ENCODE peak calls at places on chromosomes 13 and 19, in ten cellular contexts. B is tibial artery, H is fibroblast of lung, N is OCI-LY7, O is heart left ventricle, G is thoracic aorta, K is stomach, Y is esophagus squamous epithelium, U is spleen, I is Panc1. M is an unnamed sample. For H3K4me1, the result is how much of the 10 kb centered on the place peaks cover.

GRCh38 chr19:4662812-4663211 is 7.3 kb downstream of the MYDGF start:
- DNase-seq in N (no peak), I (no peak), Y (no peak), U (no peak), G (no peak), O (no peak), B (no peak), H (no peak), K (no peak), M (no peak)

GRCh38 chr13:39462456-39462855 is 140.5 kb downstream of the LHFPL6 start:
- DNase-seq in U (no peak), G (no peak), B (no peak), K (no peak), Y (no peak), N (no peak), O (no peak), I (no peak), H (no peak), M (no peak)

GRCh38 chr19:43503501-43504425 is 783 bp downstream of the PHLDB3 start:
- DNase-seq in U (peak), N (peak), Y (peak), O (peak), K (peak), I (peak), B (peak), G (peak), H (peak), M (peak)

GRCh38 chr19:4297901-4298771 is 4.1 kb downstream of the TMIGD2 start:
- DNase-seq in U (no peak), H (no peak), G (no peak), B (no peak), K (no peak), Y (no peak), N (no peak), O (no peak), I (no peak), M (no peak)

GRCh38 chr19:2653717-2654584 is 48.5 kb downstream of the GNG7 start:
- DNase-seq in H (no peak), G (no peak), I (no peak), N (no peak), U (no peak), Y (no peak), K (no peak), O (no peak), B (no peak), M (no peak)

GRCh38 chr13:50170447-50171037 is 155.3 kb downstream of the KCNRG start:
- DNase-seq in G (no peak), H (peak), I (no peak), O (no peak), N (no peak), B (no peak), Y (no peak), U (no peak), K (no peak), M (no peak)

GRCh38 chr13:39302855-39303254 is 264.6 kb downstream of the NHLRC3 start:
- DNase-seq in B (no peak), I (no peak), Y (no peak), N (no peak), G (no peak), K (no peak), H (no peak), O (no peak), U (no peak), M (no peak)

GRCh38 chr13:84609716-84610115 is 727.4 kb upstream of the SLITRK1 start:
- DNase-seq in N (no peak), U (no peak), I (no peak), H (peak), O (no peak), G (no peak), B (no peak), Y (no peak), K (no peak), M (no peak)

GRCh38 chr13:21237081-21237480 is 60.6 kb downstream of the MRPL57 start:
- DNase-seq in K (no peak), G (no peak), B (no peak), U (no peak), O (no peak), Y (no peak), I (no peak), N (no peak), H (no peak), M (no peak)

GRCh38 chr13:39565036-39565949 is 37.7 kb downstream of the LHFPL6 start:
- DNase-seq in B (no peak), G (no peak), Y (no peak), K (no peak), U (no peak), O (no peak), N (no peak), H (peak), I (peak), M (peak)

GRCh38 chr13:74768521-74769090 is 634.4 kb upstream of the KLF12 start:
- DNase-seq in G (no peak), I (no peak), Y (no peak), U (no peak), N (no peak), B (no peak), K (no peak), H (no peak), O (no peak), M (no peak)

GRCh38 chr13:75547917-75548316 is 1.7 kb upstream of the UCHL3 start:
- DNase-seq in N (no peak), K (no peak), G (no peak), H (no peak), U (no peak), O (no peak), Y (no peak), I (no peak), B (no peak), M (no peak)

GRCh38 chr19:7211191-7211988 is 82.8 kb downstream of the INSR start:
- DNase-seq in U (peak), B (peak), I (no peak), O (peak), N (no peak), H (no peak), K (peak), Y (no peak), G (no peak), M (no peak)

GRCh38 chr13:110018009-110018408 is 231.6 kb upstream of the IRS2 start:
- DNase-seq in N (no peak), Y (no peak), U (no peak), H (no peak), K (no peak), O (no peak), I (no peak), G (no peak), B (no peak), M (no peak)

GRCh38 chr19:40803857-40804782 is 5.1 kb downstream of the EGLN2 start:
- DNase-seq in Y (peak), B (no peak), U (peak), G (no peak), I (no peak), K (peak), H (no peak), N (peak), O (peak), M (no peak)

GRCh38 chr19:29528350-29528945 is 2.7 kb downstream of the VSTM2B start:
- DNase-seq in I (no peak), K (no peak), H (peak), U (peak), B (no peak), O (peak), Y (no peak), G (no peak), N (peak), M (no peak)

GRCh38 chr19:21604351-21604926 is 99.0 kb downstream of the ZNF429 start:
- DNase-seq in H (peak), Y (no peak), I (no peak), G (no peak), B (no peak), U (no peak), K (no peak), N (peak), O (no peak), M (no peak)

GRCh38 chr19:22140356-22140755 is 56.4 kb downstream of the ZNF676 start:
- DNase-seq in O (no peak), H (no peak), N (no peak), Y (no peak), U (no peak), I (no peak), B (no peak), G (no peak), K (no peak), M (no peak)

GRCh38 chr19:23071087-23071511 is 45.7 kb upstream of the ZNF730 start:
- DNase-seq in Y (no peak), K (no peak), O (peak), U (no peak), G (no peak), B (no peak), I (no peak), H (peak), N (no peak), M (no peak)

GRCh38 chr19:58556633-58557252 is 1.7 kb downstream of the UBE2M start:
- DNase-seq in U (peak), Y (no peak), G (no peak), K (no peak), N (no peak), I (no peak), H (no peak), O (no peak), B (peak), M (no peak)

GRCh38 chr19:55117063-55117635 is 288 bp downstream of the PPP1R12C start:
- DNase-seq in U (peak), I (no peak), N (peak), Y (no peak), B (no peak), H (no peak), K (no peak), O (no peak), G (no peak), M (no peak)

GRCh38 chr13:61146158-61146557 is 269.5 kb downstream of the PCDH20 start:
- DNase-seq in K (no peak), H (no peak), I (no peak), G (no peak), Y (no peak), U (no peak), O (no peak), B (no peak), N (no peak), M (no peak)

GRCh38 chr13:103605546-103606326 is 539.5 kb upstream of the SLC10A2 start:
- DNase-seq in O (no peak), B (no peak), G (no peak), I (no peak), N (no peak), H (no peak), Y (no peak), U (no peak), K (no peak), M (no peak)

GRCh38 chr13:99895428-99895998 is 76.1 kb downstream of the ZIC5 start:
- DNase-seq in N (no peak), B (no peak), U (no peak), I (no peak), H (peak), K (no peak), G (no peak), Y (no peak), O (no peak), M (no peak)

GRCh38 chr13:98676239-98676638 is 76.2 kb downstream of the SLC15A1 start:
- DNase-seq in I (no peak), U (no peak), H (no peak), Y (no peak), N (no peak), O (no peak), G (no peak), K (no peak), B (no peak), M (no peak)

GRCh38 chr13:102770435-102770834 is 3.2 kb downstream of the TEX30 start:
- DNase-seq in Y (no peak), O (no peak), U (no peak), I (no peak), G (no peak), K (no peak), N (no peak), B (no peak), H (no peak), M (no peak)

GRCh38 chr19:13102666-13103584 is at the start of gene LYL1:
- DNase-seq in O (peak), G (no peak), B (peak), H (no peak), K (peak), N (peak), I (no peak), U (peak), Y (no peak), M (no peak)

GRCh38 chr13:49044008-49044407 is 68.3 kb downstream of the FNDC3A start:
- DNase-seq in H (no peak), I (no peak), U (no peak), Y (no peak), K (no peak), N (no peak), G (no peak), B (no peak), O (no peak), M (no peak)

GRCh38 chr13:23460921-23461320 is 27.4 kb upstream of the SACS start:
- DNase-seq in G (no peak), I (no peak), N (no peak), Y (no peak), K (no peak), B (no peak), H (no peak), U (no peak), O (no peak), M (no peak)

GRCh38 chr13:114106991-114107685 is 25.3 kb downstream of the RASA3 start:
- DNase-seq in H (no peak), I (no peak), Y (no peak), K (no peak), U (peak), N (no peak), B (peak), G (no peak), O (no peak), M (peak)

GRCh38 chr13:44523176-44524017 is 52.7 kb downstream of the TSC22D1 start:
- DNase-seq in Y (no peak), I (no peak), G (no peak), H (peak), O (no peak), U (no peak), B (no peak), N (no peak), K (no peak), M (no peak)

GRCh38 chr19:45444318-45445041 is 20.8 kb upstream of the ERCC1 start:
- DNase-seq in O (peak), I (no peak), H (peak), B (peak), N (peak), U (peak), K (peak), Y (peak), G (peak), M (peak)

GRCh38 chr13:46211116-46211515 is 612 bp upstream of the LRRC63 start:
- DNase-seq in I (no peak), H (no peak), N (no peak), U (no peak), B (no peak), K (no peak), O (no peak), G (no peak), Y (no peak), M (no peak)

GRCh38 chr13:90362718-90363117 is 984.8 kb upstream of the MIR17HG start:
- DNase-seq in U (no peak), H (peak), K (no peak), I (no peak), N (no peak), Y (no peak), B (no peak), O (no peak), G (no peak), M (no peak)

GRCh38 chr13:90360785-90361184 is 986.7 kb upstream of the MIR17HG start:
- DNase-seq in Y (no peak), I (no peak), H (no peak), O (no peak), U (no peak), K (no peak), G (no peak), B (no peak), N (no peak), M (no peak)

GRCh38 chr13:90365130-90365529 is 982.4 kb upstream of the MIR17HG start:
- DNase-seq in U (no peak), I (no peak), B (no peak), N (no peak), G (no peak), H (peak), Y (no peak), O (no peak), K (no peak), M (no peak)
- TF ChIP-seq CTCF in U (no peak), I (peak), B (no peak), N (peak), G (no peak), H (no peak), Y (no peak), O (no peak), K (no peak), M (peak)

GRCh38 chr13:78709028-78709427 is 50.1 kb upstream of the OBI1 start:
- DNase-seq in I (no peak), Y (no peak), G (no peak), N (no peak), B (no peak), U (no peak), H (no peak), O (no peak), K (no peak), M (no peak)
- H3K4me1 ChIP-seq in I (under half), Y (under half), G (under half), N (under half), B (under half), U (under half), H (under half), O (under half), K (under half), M (under half)

GRCh38 chr19:1317274-1317673 is 31.6 kb downstream of the EFNA2 start:
- DNase-seq in O (no peak), G (no peak), U (no peak), B (no peak), N (no peak), I (no peak), Y (no peak), K (no peak), H (no peak), M (no peak)

GRCh38 chr19:1312732-1313694 is 27.3 kb downstream of the EFNA2 start:
- DNase-seq in K (no peak), O (no peak), I (no peak), N (no peak), G (no peak), H (peak), U (no peak), B (no peak), Y (no peak), M (peak)

GRCh38 chr19:1316466-1316865 is 30.8 kb downstream of the EFNA2 start:
- DNase-seq in H (no peak), K (no peak), Y (no peak), U (no peak), O (no peak), G (no peak), I (no peak), B (no peak), N (no peak), M (no peak)

GRCh38 chr19:1313695-1314613 is 28.3 kb downstream of the EFNA2 start:
- DNase-seq in O (no peak), B (no peak), I (no peak), K (no peak), U (no peak), G (no peak), Y (no peak), H (no peak), N (no peak), M (peak)

GRCh38 chr19:1315470-1316166 is 29.9 kb downstream of the EFNA2 start:
- DNase-seq in K (peak), Y (no peak), G (no peak), U (peak), I (no peak), H (peak), O (peak), B (no peak), N (no peak), M (no peak)
- H3K4me3 ChIP-seq in K (peak), Y (peak), G (peak), U (no peak), I (peak), H (no peak), O (peak), B (peak), N (no peak), M (no peak)

DNA sequence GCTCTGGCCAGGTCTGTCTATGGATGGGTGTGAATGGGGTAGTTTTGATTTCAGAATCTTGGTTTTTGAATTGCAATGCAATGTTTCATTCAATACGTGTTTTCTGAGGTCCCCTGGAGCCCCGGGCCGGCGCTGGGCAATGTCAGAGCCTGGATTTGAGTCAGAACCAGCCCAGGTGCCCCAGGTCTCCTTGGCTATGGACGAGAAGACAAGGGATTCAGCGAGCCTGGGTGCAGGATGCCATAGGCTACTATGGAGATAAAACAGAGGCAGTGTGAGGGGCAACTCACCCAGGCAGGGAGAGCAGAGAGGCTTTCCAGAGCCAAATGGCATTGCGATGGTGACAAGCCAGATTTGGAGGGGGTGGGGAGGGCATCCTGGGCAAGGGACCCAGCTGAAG is 1.2 kb upstream of the RPL13A start:
- DNase-seq in O (no peak), U (no peak), N (no peak), Y (no peak), B (no peak), I (no peak), H (no peak), G (no peak), K (no peak), M (no peak)
- TF ChIP-seq CTCF in O (no peak), U (no peak), N (no peak), Y (no peak), B (no peak), I (no peak), H (no peak), G (no peak), K (no peak), M (no peak)

GRCh38 chr19:34995551-34995950 is 4.6 kb upstream of the GRAMD1A start:
- DNase-seq in Y (no peak), O (no peak), H (no peak), K (no peak), N (no peak), G (no peak), I (no peak), B (no peak), U (peak), M (no peak)
- H3K4me1 ChIP-seq in Y (under half), O (under half), H (under half), K (half or more), N (under half), G (under half), I (under half), B (under half), U (half or more), M (under half)